ENCODE peak calls at places on chromosome 22, in four cellular contexts. One of them, this sample, is unnamed.

GRCh38 chr22:49761836-49762235 is 65.8 kb downstream of the BRD1 start:
- DNase-seq in neural progenitor cell: no peak
- DNase-seq in activated T-cell treated with anti-CD3 and anti-CD28 coated beads, Interleukin-2, amount 50 U/mL, for 72 hours: no peak
- DNase-seq in dermis microvascular lymphatic vessel endothelial cell: no peak
- DNase-seq in this sample: no peak

GRCh38 chr22:20636075-20636812 is 128.8 kb downstream of the MED15 start:
- DNase-seq in neural progenitor cell: no peak
- DNase-seq in activated T-cell treated with anti-CD3 and anti-CD28 coated beads, Interleukin-2, amount 50 U/mL, for 72 hours: no peak
- DNase-seq in dermis microvascular lymphatic vessel endothelial cell: no peak
- DNase-seq in this sample: no peak

GRCh38 chr22:49955581-49956417 is 4.8 kb upstream of the PIM3 start:
- DNase-seq in neural progenitor cell: no peak
- DNase-seq in activated T-cell treated with anti-CD3 and anti-CD28 coated beads, Interleukin-2, amount 50 U/mL, for 72 hours: no peak
- DNase-seq in dermis microvascular lymphatic vessel endothelial cell: no peak
- DNase-seq in this sample: no peak

GRCh38 chr22:19766506-19767426 is 6.2 kb downstream of the TBX1 start:
- DNase-seq in activated T-cell treated with anti-CD3 and anti-CD28 coated beads, Interleukin-2, amount 50 U/mL, for 72 hours: peak; percentile 72
- DNase-seq in neural progenitor cell: peak; percentile 56
- DNase-seq in dermis microvascular lymphatic vessel endothelial cell: peak; percentile 80
- DNase-seq in this sample: peak; percentile 44

GRCh38 chr22:42805016-42805997 is 51.8 kb downstream of the ARFGAP3 start:
- DNase-seq in dermis microvascular lymphatic vessel endothelial cell: peak; percentile 85
- DNase-seq in neural progenitor cell: peak; percentile 34
- DNase-seq in activated T-cell treated with anti-CD3 and anti-CD28 coated beads, Interleukin-2, amount 50 U/mL, for 72 hours: no peak
- DNase-seq in this sample: no peak

GRCh38 chr22:19811811-19812771 is 42.6 kb downstream of the GNB1L start:
- DNase-seq in dermis microvascular lymphatic vessel endothelial cell: no peak
- DNase-seq in neural progenitor cell: no peak
- DNase-seq in activated T-cell treated with anti-CD3 and anti-CD28 coated beads, Interleukin-2, amount 50 U/mL, for 72 hours: no peak
- DNase-seq in this sample: no peak

GRCh38 chr22:19820880-19821522 is 33.7 kb downstream of the GNB1L start:
- DNase-seq in activated T-cell treated with anti-CD3 and anti-CD28 coated beads, Interleukin-2, amount 50 U/mL, for 72 hours: no peak
- DNase-seq in neural progenitor cell: peak; percentile 47
- DNase-seq in dermis microvascular lymphatic vessel endothelial cell: no peak
- DNase-seq in this sample: no peak

GRCh38 chr22:45842141-45842831 is 134.7 kb downstream of the WNT7B start:
- DNase-seq in neural progenitor cell: no peak
- DNase-seq in activated T-cell treated with anti-CD3 and anti-CD28 coated beads, Interleukin-2, amount 50 U/mL, for 72 hours: no peak
- DNase-seq in dermis microvascular lymphatic vessel endothelial cell: no peak
- DNase-seq in this sample: no peak

GRCh38 chr22:38030311-38031133 is 26.7 kb upstream of the PICK1 start:
- DNase-seq in neural progenitor cell: peak; percentile 54
- DNase-seq in dermis microvascular lymphatic vessel endothelial cell: no peak
- DNase-seq in activated T-cell treated with anti-CD3 and anti-CD28 coated beads, Interleukin-2, amount 50 U/mL, for 72 hours: no peak
- DNase-seq in this sample: peak; percentile 46